ENCODE peak calls at places on chromosomes 4 and X, in ten cellular contexts. One of them, this sample, is unnamed.

GRCh38 chr4:80322716-80323115 is 12.8 kb upstream of the CFAP299 start:
- DNase-seq in transverse colon: no peak
- DNase-seq in natural killer cell: no peak
- DNase-seq in glomerular endothelial cell: no peak
- DNase-seq in HEK293T: peak
- DNase-seq in effector memory CD4-positive, alpha-beta T cell: no peak
- DNase-seq in KG1: no peak
- DNase-seq in fibroblast of lung: peak
- DNase-seq in hypothalamus: no peak
- DNase-seq in KBM-7: peak
- DNase-seq in this sample: no peak

GRCh38 chrX:80022363-80023031 is 7.9 kb downstream of the TBX22 start:
- DNase-seq in transverse colon: no peak
- DNase-seq in natural killer cell: no peak
- DNase-seq in glomerular endothelial cell: no peak
- DNase-seq in HEK293T: no peak
- DNase-seq in effector memory CD4-positive, alpha-beta T cell: no peak
- DNase-seq in KG1: no peak
- DNase-seq in fibroblast of lung: no peak
- DNase-seq in hypothalamus: no peak
- DNase-seq in KBM-7: no peak
- DNase-seq in this sample: no peak

GRCh38 chr4:8144359-8144758 is 14.3 kb downstream of the ABLIM2 start:
- DNase-seq in transverse colon: no peak
- DNase-seq in natural killer cell: no peak
- DNase-seq in glomerular endothelial cell: no peak
- DNase-seq in HEK293T: no peak
- DNase-seq in effector memory CD4-positive, alpha-beta T cell: no peak
- DNase-seq in KG1: no peak
- DNase-seq in fibroblast of lung: no peak
- DNase-seq in hypothalamus: peak
- DNase-seq in KBM-7: no peak
- DNase-seq in this sample: peak

GRCh38 chrX:153771686-153772607 is 7.9 kb downstream of the PLXNB3 start:
- DNase-seq in transverse colon: no peak
- DNase-seq in natural killer cell: no peak
- DNase-seq in glomerular endothelial cell: no peak
- DNase-seq in HEK293T: no peak
- DNase-seq in effector memory CD4-positive, alpha-beta T cell: no peak
- DNase-seq in KG1: no peak
- DNase-seq in fibroblast of lung: no peak
- DNase-seq in hypothalamus: no peak
- DNase-seq in KBM-7: no peak
- DNase-seq in this sample: no peak

GRCh38 chrX:16665089-16665488 is 15.1 kb downstream of the S100G start:
- DNase-seq in transverse colon: no peak
- DNase-seq in natural killer cell: no peak
- DNase-seq in glomerular endothelial cell: no peak
- DNase-seq in HEK293T: no peak
- DNase-seq in effector memory CD4-positive, alpha-beta T cell: no peak
- DNase-seq in KG1: no peak
- DNase-seq in fibroblast of lung: peak
- DNase-seq in hypothalamus: no peak
- DNase-seq in KBM-7: no peak
- DNase-seq in this sample: no peak

GRCh38 chr4:141711211-141711610 is 74.8 kb downstream of the IL15 start:
- DNase-seq in transverse colon: no peak
- DNase-seq in natural killer cell: no peak
- DNase-seq in glomerular endothelial cell: no peak
- DNase-seq in HEK293T: peak
- DNase-seq in effector memory CD4-positive, alpha-beta T cell: no peak
- DNase-seq in KG1: no peak
- DNase-seq in fibroblast of lung: peak
- DNase-seq in hypothalamus: no peak
- DNase-seq in KBM-7: no peak
- DNase-seq in this sample: no peak

GRCh38 chr4:101418055-101418454 is 70.7 kb upstream of the PPP3CA start:
- DNase-seq in transverse colon: peak
- DNase-seq in natural killer cell: peak
- DNase-seq in glomerular endothelial cell: no peak
- DNase-seq in HEK293T: no peak
- DNase-seq in effector memory CD4-positive, alpha-beta T cell: peak
- DNase-seq in KG1: peak
- DNase-seq in fibroblast of lung: no peak
- DNase-seq in hypothalamus: no peak
- DNase-seq in KBM-7: peak
- DNase-seq in this sample: no peak

GRCh38 chrX:71302461-71303213 is 1.1 kb downstream of the ITGB1BP2 start:
- DNase-seq in transverse colon: no peak
- DNase-seq in natural killer cell: no peak
- DNase-seq in glomerular endothelial cell: no peak
- DNase-seq in HEK293T: no peak
- DNase-seq in effector memory CD4-positive, alpha-beta T cell: no peak
- DNase-seq in KG1: no peak
- DNase-seq in fibroblast of lung: no peak
- DNase-seq in hypothalamus: no peak
- DNase-seq in KBM-7: peak
- DNase-seq in this sample: no peak

GRCh38 chrX:139120760-139121159 is 409.2 kb upstream of the FGF13 start:
- DNase-seq in transverse colon: no peak
- DNase-seq in natural killer cell: no peak
- DNase-seq in glomerular endothelial cell: no peak
- DNase-seq in HEK293T: no peak
- DNase-seq in effector memory CD4-positive, alpha-beta T cell: no peak
- DNase-seq in KG1: no peak
- DNase-seq in fibroblast of lung: no peak
- DNase-seq in hypothalamus: no peak
- DNase-seq in KBM-7: no peak
- DNase-seq in this sample: no peak

GRCh38 chr4:178712486-178712885 is 1270.2 kb upstream of the AGA start:
- DNase-seq in transverse colon: no peak
- DNase-seq in natural killer cell: no peak
- DNase-seq in glomerular endothelial cell: no peak
- DNase-seq in HEK293T: no peak
- DNase-seq in effector memory CD4-positive, alpha-beta T cell: no peak
- DNase-seq in KG1: no peak
- DNase-seq in fibroblast of lung: no peak
- DNase-seq in hypothalamus: no peak
- DNase-seq in KBM-7: no peak
- DNase-seq in this sample: no peak

GRCh38 chrX:110852180-110852579 is 56.6 kb upstream of the CHRDL1 start:
- DNase-seq in transverse colon: no peak
- DNase-seq in natural killer cell: no peak
- DNase-seq in glomerular endothelial cell: peak
- DNase-seq in HEK293T: peak
- DNase-seq in effector memory CD4-positive, alpha-beta T cell: no peak
- DNase-seq in KG1: no peak
- DNase-seq in fibroblast of lung: peak
- DNase-seq in hypothalamus: no peak
- DNase-seq in KBM-7: peak
- DNase-seq in this sample: no peak

GRCh38 chr4:2255501-2256155 is 6.3 kb downstream of the MXD4 start:
- DNase-seq in transverse colon: peak
- DNase-seq in natural killer cell: peak
- DNase-seq in glomerular endothelial cell: no peak
- DNase-seq in HEK293T: no peak
- DNase-seq in effector memory CD4-positive, alpha-beta T cell: no peak
- DNase-seq in KG1: no peak
- DNase-seq in fibroblast of lung: no peak
- DNase-seq in hypothalamus: peak
- DNase-seq in KBM-7: no peak
- DNase-seq in this sample: no peak

GRCh38 chr4:110049951-110050925 is 137.6 kb downstream of the EGF start:
- DNase-seq in transverse colon: peak
- DNase-seq in natural killer cell: peak
- DNase-seq in glomerular endothelial cell: peak
- DNase-seq in HEK293T: peak
- DNase-seq in effector memory CD4-positive, alpha-beta T cell: peak
- DNase-seq in KG1: no peak
- DNase-seq in fibroblast of lung: peak
- DNase-seq in hypothalamus: peak
- DNase-seq in KBM-7: peak
- DNase-seq in this sample: no peak

GRCh38 chr4:26862381-26862915 is 1.8 kb downstream of the STIM2 start:
- DNase-seq in transverse colon: no peak
- DNase-seq in natural killer cell: no peak
- DNase-seq in glomerular endothelial cell: no peak
- DNase-seq in HEK293T: no peak
- DNase-seq in effector memory CD4-positive, alpha-beta T cell: no peak
- DNase-seq in KG1: no peak
- DNase-seq in fibroblast of lung: no peak
- DNase-seq in hypothalamus: no peak
- DNase-seq in KBM-7: no peak
- DNase-seq in this sample: no peak

GRCh38 chr4:25948051-25948450 is 34.0 kb downstream of the SMIM20 start:
- DNase-seq in transverse colon: no peak
- DNase-seq in natural killer cell: no peak
- DNase-seq in glomerular endothelial cell: no peak
- DNase-seq in HEK293T: no peak
- DNase-seq in effector memory CD4-positive, alpha-beta T cell: no peak
- DNase-seq in KG1: no peak
- DNase-seq in fibroblast of lung: no peak
- DNase-seq in hypothalamus: no peak
- DNase-seq in KBM-7: no peak
- DNase-seq in this sample: no peak

GRCh38 chr4:144174401-144175067 is 34.0 kb upstream of the GYPA start:
- DNase-seq in transverse colon: no peak
- DNase-seq in natural killer cell: no peak
- DNase-seq in glomerular endothelial cell: peak
- DNase-seq in HEK293T: peak
- DNase-seq in effector memory CD4-positive, alpha-beta T cell: no peak
- DNase-seq in KG1: peak
- DNase-seq in fibroblast of lung: peak
- DNase-seq in hypothalamus: no peak
- DNase-seq in KBM-7: peak
- DNase-seq in this sample: no peak

GRCh38 chr4:55018521-55018920 is 106.9 kb downstream of the KDR start:
- DNase-seq in transverse colon: no peak
- DNase-seq in natural killer cell: no peak
- DNase-seq in glomerular endothelial cell: no peak
- DNase-seq in HEK293T: no peak
- DNase-seq in effector memory CD4-positive, alpha-beta T cell: no peak
- DNase-seq in KG1: no peak
- DNase-seq in fibroblast of lung: peak
- DNase-seq in hypothalamus: no peak
- DNase-seq in KBM-7: no peak
- DNase-seq in this sample: no peak

GRCh38 chrX:153412746-153413720 is 1.8 kb downstream of the ZFP92 start:
- DNase-seq in transverse colon: no peak
- DNase-seq in natural killer cell: no peak
- DNase-seq in glomerular endothelial cell: no peak
- DNase-seq in HEK293T: no peak
- DNase-seq in effector memory CD4-positive, alpha-beta T cell: no peak
- DNase-seq in KG1: no peak
- DNase-seq in fibroblast of lung: peak
- DNase-seq in hypothalamus: no peak
- DNase-seq in KBM-7: no peak
- DNase-seq in this sample: no peak

GRCh38 chrX:38804481-38805293 is 3.4 kb downstream of the MID1IP1 start:
- DNase-seq in transverse colon: peak
- DNase-seq in natural killer cell: peak
- DNase-seq in glomerular endothelial cell: no peak
- DNase-seq in HEK293T: peak
- DNase-seq in effector memory CD4-positive, alpha-beta T cell: no peak
- DNase-seq in KG1: no peak
- DNase-seq in fibroblast of lung: no peak
- DNase-seq in hypothalamus: no peak
- DNase-seq in KBM-7: peak
- DNase-seq in this sample: peak

GRCh38 chr4:143395054-143395453 is 58.4 kb downstream of the GAB1 start:
- DNase-seq in transverse colon: no peak
- DNase-seq in natural killer cell: no peak
- DNase-seq in glomerular endothelial cell: no peak
- DNase-seq in HEK293T: no peak
- DNase-seq in effector memory CD4-positive, alpha-beta T cell: no peak
- DNase-seq in KG1: no peak
- DNase-seq in fibroblast of lung: no peak
- DNase-seq in hypothalamus: no peak
- DNase-seq in KBM-7: no peak
- DNase-seq in this sample: no peak

GRCh38 chrX:131977619-131978018 is 45.5 kb upstream of the STK26 start:
- DNase-seq in transverse colon: no peak
- DNase-seq in natural killer cell: no peak
- DNase-seq in glomerular endothelial cell: no peak
- DNase-seq in HEK293T: no peak
- DNase-seq in effector memory CD4-positive, alpha-beta T cell: no peak
- DNase-seq in KG1: no peak
- DNase-seq in fibroblast of lung: no peak
- DNase-seq in hypothalamus: no peak
- DNase-seq in KBM-7: no peak
- DNase-seq in this sample: no peak

GRCh38 chr4:78862314-78862737 is 76.9 kb downstream of the PAQR3 start:
- DNase-seq in transverse colon: no peak
- DNase-seq in natural killer cell: no peak
- DNase-seq in glomerular endothelial cell: no peak
- DNase-seq in HEK293T: no peak
- DNase-seq in effector memory CD4-positive, alpha-beta T cell: no peak
- DNase-seq in KG1: no peak
- DNase-seq in fibroblast of lung: no peak
- DNase-seq in hypothalamus: no peak
- DNase-seq in KBM-7: no peak
- DNase-seq in this sample: no peak

GRCh38 chr4:110632506-110633357 is 9.9 kb upstream of the PITX2 start:
- DNase-seq in transverse colon: no peak
- DNase-seq in natural killer cell: no peak
- DNase-seq in glomerular endothelial cell: no peak
- DNase-seq in HEK293T: no peak
- DNase-seq in effector memory CD4-positive, alpha-beta T cell: no peak
- DNase-seq in KG1: no peak
- DNase-seq in fibroblast of lung: no peak
- DNase-seq in hypothalamus: no peak
- DNase-seq in KBM-7: no peak
- DNase-seq in this sample: no peak

GRCh38 chrX:107686792-107687191 is 58.5 kb downstream of the PRPS1 start:
- DNase-seq in transverse colon: no peak
- DNase-seq in natural killer cell: no peak
- DNase-seq in glomerular endothelial cell: no peak
- DNase-seq in HEK293T: no peak
- DNase-seq in effector memory CD4-positive, alpha-beta T cell: no peak
- DNase-seq in KG1: no peak
- DNase-seq in fibroblast of lung: no peak
- DNase-seq in hypothalamus: no peak
- DNase-seq in KBM-7: peak
- DNase-seq in this sample: no peak

This sample was measured in caudate nucleus.